ENCODE peak calls at places on chromosomes 6 and 20, in six cellular contexts. B is adrenal gland, I is endothelial cell of umbilical vein, K is spleen, U is tibial nerve, V is HCT116. P is an unnamed sample.

GRCh38 chr6:24441599-24441904 is 38.8 kb downstream of the MRS2 start:
- DNase-seq in B (no peak), I (no peak), K (no peak), U (no peak), V (no peak), P (no peak)

GRCh38 chr20:46979603-46980241 is 85.1 kb downstream of the EYA2 start:
- DNase-seq in B (no peak), I (no peak), K (no peak), U (no peak), V (no peak), P (no peak)

GRCh38 chr6:80438728-80439127 is 332.3 kb downstream of the BCKDHB start:
- DNase-seq in B (no peak), I (peak), K (no peak), U (no peak), V (peak), P (no peak)

GRCh38 chr6:26311385-26312095 is 53.5 kb upstream of the BTN3A2 start:
- DNase-seq in B (peak), I (peak), K (no peak), U (no peak), V (peak), P (peak)

GRCh38 chr6:149024361-149024760 is 277.5 kb downstream of the UST start:
- DNase-seq in B (no peak), I (no peak), K (no peak), U (no peak), V (no peak), P (no peak)

GRCh38 chr6:11616200-11616611 is 78.7 kb downstream of the TMEM170B start:
- DNase-seq in B (no peak), I (no peak), K (no peak), U (no peak), V (no peak), P (no peak)

GRCh38 chr6:56292505-56293181 is 45.3 kb upstream of the COL21A1 start:
- DNase-seq in B (peak), I (peak), K (no peak), U (no peak), V (peak), P (peak)

GRCh38 chr6:116011520-116011919 is 49.2 kb downstream of the FRK start:
- DNase-seq in B (no peak), I (no peak), K (no peak), U (no peak), V (peak), P (no peak)

GRCh38 chr6:52087498-52087999 is at the start of gene PKHD1:
- DNase-seq in B (no peak), I (peak), K (no peak), U (no peak), V (peak), P (no peak)

GRCh38 chr6:46329568-46329967 is 158.8 kb upstream of the ENPP5 start:
- DNase-seq in B (peak), I (no peak), K (no peak), U (no peak), V (no peak), P (no peak)

GRCh38 chr6:31806470-31807272 is at the start of gene LSM2:
- DNase-seq in B (peak), I (peak), K (peak), U (peak), V (peak), P (peak)

GRCh38 chr6:41088451-41088850 is 15.7 kb downstream of the NFYA start:
- DNase-seq in B (no peak), I (no peak), K (no peak), U (no peak), V (no peak), P (no peak)

DNA sequence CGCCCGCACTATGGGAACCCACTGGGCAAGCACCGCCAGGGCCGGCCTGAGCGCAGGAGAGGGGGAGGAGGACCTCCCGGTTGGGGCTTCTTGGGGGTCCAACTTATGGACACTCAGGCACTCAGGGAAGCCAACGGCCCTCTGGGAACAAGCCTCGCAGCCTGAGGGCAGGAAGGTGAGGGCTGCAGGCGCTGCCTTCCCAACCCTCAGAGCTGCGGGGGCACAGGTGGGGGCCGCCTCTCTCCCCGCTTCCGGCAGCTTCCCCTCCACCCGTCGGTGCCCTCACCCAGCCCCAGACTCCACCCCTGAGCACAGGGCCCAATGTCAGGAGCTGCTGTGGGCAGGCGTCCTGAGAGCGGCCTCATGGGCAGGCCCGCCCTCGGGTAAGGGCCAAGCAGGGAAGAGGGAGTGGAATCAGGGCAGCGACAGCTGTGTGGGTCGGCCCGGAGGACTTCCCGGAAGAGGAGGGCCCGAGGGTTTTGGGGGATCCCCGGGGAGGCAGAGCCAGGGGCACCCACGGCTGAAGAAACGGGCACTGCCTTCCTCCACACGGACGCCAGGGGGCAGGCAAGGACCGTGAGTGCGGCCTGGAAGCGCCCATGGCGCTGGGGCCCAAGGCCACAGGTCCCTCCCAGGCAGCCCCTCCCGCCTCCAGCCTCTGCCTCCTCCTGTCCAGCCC is 488 bp upstream of the PTK6 start:
- DNase-seq in B (peak), I (peak), K (peak), U (peak), V (peak), P (peak)
- TF ChIP-seq POLR2A in B (no peak), I (peak), K (no peak), U (no peak), V (no peak), P (peak)

GRCh38 chr6:30112402-30113376 is at the start of gene TRIM31:
- DNase-seq in B (no peak), I (no peak), K (no peak), U (no peak), V (no peak), P (no peak)

GRCh38 chr6:30113843-30114242 is 953 bp upstream of the TRIM31 start:
- DNase-seq in B (no peak), I (no peak), K (no peak), U (no peak), V (no peak), P (no peak)

GRCh38 chr6:30111266-30111856 is 1.5 kb downstream of the TRIM31 start:
- DNase-seq in B (no peak), I (no peak), K (no peak), U (no peak), V (no peak), P (no peak)

GRCh38 chr6:30116724-30117123 is 3.8 kb upstream of the TRIM31 start:
- DNase-seq in B (no peak), I (no peak), K (no peak), U (no peak), V (no peak), P (no peak)

GRCh38 chr6:30113377-30113759 is 478 bp upstream of the TRIM31 start:
- DNase-seq in B (no peak), I (no peak), K (no peak), U (no peak), V (no peak), P (no peak)
- TF ChIP-seq POLR2A in B (no peak), I (no peak), K (no peak), U (no peak), V (no peak), P (no peak)

DNA sequence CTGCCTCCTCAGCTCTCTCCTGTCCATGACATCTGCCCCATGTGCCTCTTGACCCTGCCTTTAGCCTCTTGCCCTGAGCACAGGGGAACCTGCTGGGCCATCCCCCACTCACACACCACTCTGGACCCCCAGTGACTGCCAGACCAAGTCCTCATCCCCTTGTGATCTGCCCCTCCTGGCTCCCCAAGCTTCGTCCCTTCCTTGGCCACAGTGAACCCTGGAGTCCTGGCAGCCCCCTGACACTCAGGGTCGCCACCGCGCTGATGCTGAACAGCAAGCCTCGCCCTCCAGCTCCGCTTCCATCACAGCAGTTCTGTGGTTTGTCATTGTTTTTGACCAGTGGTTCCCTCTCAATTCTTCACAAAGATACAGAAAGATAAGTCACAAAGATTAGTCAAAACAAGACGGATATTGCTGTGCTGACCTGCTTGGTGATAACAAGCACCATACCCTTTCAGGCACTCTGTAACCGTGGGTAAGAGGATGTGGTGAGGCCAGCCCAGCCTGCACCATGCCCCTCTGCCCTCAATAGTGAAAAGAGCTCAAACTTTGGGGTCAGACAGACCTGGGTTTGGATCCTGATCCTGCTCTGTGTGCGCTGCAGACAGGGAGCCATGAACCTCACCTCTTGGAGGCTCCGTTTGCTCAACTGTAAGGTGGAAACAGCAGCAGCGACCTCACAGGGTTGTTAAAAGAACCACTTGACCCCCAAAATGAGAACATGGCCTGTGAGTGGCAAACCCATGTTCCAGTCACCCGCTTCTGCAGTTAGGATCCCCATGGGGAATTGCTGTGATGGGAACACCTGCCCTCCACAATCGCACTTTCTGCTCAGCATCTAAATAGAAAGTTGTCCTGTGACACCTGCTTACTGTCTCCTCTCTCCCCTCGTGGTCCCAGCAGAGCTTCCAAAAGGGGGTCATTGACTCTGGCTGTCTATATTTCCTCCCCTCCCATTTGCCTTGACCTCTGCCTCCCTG is 114.5 kb downstream of the TOX2 start:
- DNase-seq in B (no peak), I (no peak), K (peak), U (no peak), V (no peak), P (no peak)
- TF ChIP-seq POLR2A in B (no peak), I (no peak), K (no peak), U (no peak), V (no peak), P (no peak)

DNA sequence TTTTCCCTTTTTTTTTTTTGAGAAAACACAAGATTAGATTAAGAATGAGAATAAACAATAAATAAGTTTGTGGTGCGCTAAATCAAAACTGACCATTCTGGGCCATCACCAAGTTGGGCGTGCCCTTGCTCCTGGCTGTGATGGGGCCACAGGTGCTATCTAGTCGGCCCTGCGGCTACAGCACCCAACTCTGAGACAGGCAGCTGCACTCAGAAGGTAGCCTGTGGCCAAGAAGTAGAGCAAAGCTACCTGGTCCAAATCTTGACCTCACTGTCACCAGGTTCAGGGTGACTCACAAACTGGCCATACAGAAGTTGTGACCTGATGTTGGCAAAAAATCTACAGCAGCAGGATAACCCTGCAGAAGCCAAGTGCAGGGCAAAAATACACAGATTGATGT is 3.4 kb downstream of the TXNDC5 start:
- DNase-seq in B (no peak), I (no peak), K (no peak), U (no peak), V (no peak), P (no peak)
- TF ChIP-seq POLR2A in B (no peak), I (peak), K (no peak), U (no peak), V (no peak), P (no peak)

GRCh38 chr20:44747166-44748004 is 1.7 kb downstream of the KCNK15 start:
- DNase-seq in B (peak), I (peak), K (no peak), U (peak), V (peak), P (peak)

GRCh38 chr20:44745122-44745521 is 543 bp upstream of the KCNK15 start:
- DNase-seq in B (no peak), I (no peak), K (no peak), U (no peak), V (no peak), P (no peak)

GRCh38 chr20:44746367-44747165 is 901 bp downstream of the KCNK15 start:
- DNase-seq in B (no peak), I (no peak), K (no peak), U (no peak), V (no peak), P (no peak)

GRCh38 chr20:44743916-44744655 is 1.6 kb upstream of the KCNK15 start:
- DNase-seq in B (no peak), I (no peak), K (no peak), U (no peak), V (no peak), P (no peak)

GRCh38 chr20:44745560-44746366 is at the start of gene KCNK15:
- DNase-seq in B (peak), I (no peak), K (no peak), U (no peak), V (no peak), P (no peak)
- TF ChIP-seq POLR2A in B (no peak), I (no peak), K (no peak), U (peak), V (no peak), P (no peak)

GRCh38 chr20:44651507-44652373 is at the start of gene ADA:
- DNase-seq in B (peak), I (peak), K (peak), U (peak), V (no peak), P (peak)
- TF ChIP-seq POLR2A in B (peak), I (peak), K (peak), U (no peak), V (no peak), P (no peak)

DNA sequence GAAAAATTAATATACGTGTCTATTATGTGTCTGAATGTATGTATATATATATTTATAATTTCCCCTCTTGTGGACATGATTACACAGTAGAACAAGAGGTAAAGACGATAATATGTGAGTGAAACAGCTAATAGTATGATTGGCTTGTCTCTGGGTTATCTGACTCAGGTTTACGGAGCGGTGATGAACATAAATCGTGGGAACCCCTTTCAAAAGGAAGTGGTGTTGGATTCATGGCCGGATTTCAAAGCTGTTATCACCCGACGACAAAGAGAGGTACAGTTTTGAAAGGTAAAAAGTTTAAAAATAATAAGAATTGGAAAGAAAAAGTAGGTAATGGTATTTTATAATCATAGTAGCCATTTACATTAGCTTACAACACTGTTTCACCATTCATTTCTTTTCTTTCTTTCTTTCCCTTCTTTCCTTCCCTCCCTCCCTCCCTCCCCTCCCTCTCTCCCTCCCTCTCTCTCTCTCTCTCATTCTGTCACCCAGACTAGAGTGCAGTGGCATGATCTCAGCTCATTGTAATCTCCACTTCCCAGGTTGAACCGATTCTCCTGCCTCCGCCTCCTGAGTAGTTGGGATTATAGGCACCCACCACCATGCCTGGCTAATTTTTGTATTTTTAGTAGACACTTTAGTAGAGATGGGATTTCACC is 15.9 kb downstream of the GLYATL3 start:
- DNase-seq in B (no peak), I (no peak), K (no peak), U (no peak), V (no peak), P (no peak)
- TF ChIP-seq POLR2A in B (no peak), I (no peak), K (no peak), U (no peak), V (no peak), P (no peak)

GRCh38 chr6:167750956-167751358 is 75.8 kb upstream of the AFDN start:
- DNase-seq in B (peak), I (no peak), K (peak), U (no peak), V (peak), P (no peak)
- TF ChIP-seq POLR2A in B (no peak), I (no peak), K (no peak), U (no peak), V (no peak), P (no peak)

DNA sequence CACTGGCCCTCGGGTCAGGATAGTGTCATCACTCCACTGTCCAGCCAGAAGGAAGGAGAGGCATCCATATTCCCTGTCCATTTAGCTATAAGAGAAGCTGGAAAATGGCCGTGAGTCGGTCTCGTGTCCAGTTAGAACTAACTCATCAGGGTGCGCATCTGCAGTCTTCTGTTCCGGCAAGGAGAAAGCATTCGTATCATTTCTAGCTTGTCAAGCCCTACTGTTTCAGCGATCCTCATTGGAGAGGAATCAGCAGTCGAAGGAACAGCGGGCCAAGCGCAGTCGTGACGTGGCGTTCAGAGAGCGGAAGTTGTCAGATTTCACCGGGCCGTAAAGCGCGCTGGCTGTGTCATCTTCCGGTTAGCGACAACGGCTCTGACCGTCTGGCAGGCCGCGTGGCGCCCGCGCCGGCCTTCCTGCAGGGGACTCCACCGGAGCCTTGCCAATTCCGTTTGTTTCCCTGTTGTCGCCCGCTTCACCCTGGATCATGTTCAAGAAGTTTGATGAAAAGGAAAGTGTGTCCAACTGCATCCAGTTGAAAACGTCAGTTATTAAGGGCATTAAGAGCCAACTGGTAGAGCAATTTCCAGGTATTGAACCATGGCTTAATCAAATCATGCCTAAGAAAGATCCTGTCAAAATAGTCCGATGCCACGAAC is 32.9 kb downstream of the HM13 start:
- DNase-seq in B (peak), I (peak), K (peak), U (peak), V (peak), P (peak)
- TF ChIP-seq POLR2A in B (peak), I (peak), K (peak), U (peak), V (peak), P (peak)

GRCh38 chr6:27318973-27319372 is 6.9 kb upstream of the POM121L2 start:
- DNase-seq in B (no peak), I (no peak), K (no peak), U (no peak), V (no peak), P (no peak)
- TF ChIP-seq POLR2A in B (no peak), I (no peak), K (no peak), U (no peak), V (no peak), P (no peak)

P was measured in erythroblast.